ENCODE peak calls at places on chromosomes 16 and 17, in five cellular contexts. W is IMR-90; M is CD8-positive, alpha-beta memory T cell; H is endothelial cell of umbilical vein; U is sigmoid colon. J is an unnamed sample.
A peak's percentile ranks its signal among the peaks of the same experiment; 100 is the strongest.

GRCh38 chr16:54847207-54847606 is 83.5 kb upstream of the IRX5 start:
- DNase-seq in W (no peak), M (no peak), H (no peak), U (no peak), J (no peak)

GRCh38 chr17:28738680-28739384 is 5.0 kb upstream of the TRAF4 start:
- DNase-seq in W (no peak), M (no peak), H (no peak), U (no peak), J (no peak)

GRCh38 chr16:73113326-73113720 is 65.4 kb upstream of the ZFHX3 start:
- DNase-seq in W (peak; percentile 25), M (no peak), H (no peak), U (no peak), J (peak; percentile 37)

GRCh38 chr17:45722161-45722560 is 62.0 kb upstream of the CRHR1 start:
- DNase-seq in W (peak; percentile 5), M (no peak), H (no peak), U (no peak), J (peak; percentile 16)

GRCh38 chr17:39738568-39738901 is 797 bp downstream of the GRB7 start:
- DNase-seq in W (no peak), M (peak; percentile 33), H (no peak), U (no peak), J (no peak)

GRCh38 chr17:17763136-17763535 is 73.7 kb downstream of the SREBF1 start:
- DNase-seq in W (no peak), M (no peak), H (no peak), U (no peak), J (no peak)

GRCh38 chr17:50918071-50918932 is 52.1 kb upstream of the TOB1 start:
- DNase-seq in W (no peak), M (no peak), H (no peak), U (no peak), J (no peak)

GRCh38 chr17:57597531-57598453 is 147.3 kb downstream of the CCDC182 start:
- DNase-seq in W (peak; percentile 82), M (no peak), H (peak; percentile 67), U (no peak), J (peak; percentile 90)

GRCh38 chr16:48076455-48077012 is 79.3 kb downstream of the ABCC12 start:
- DNase-seq in W (peak; percentile 75), M (no peak), H (no peak), U (no peak), J (peak; percentile 69)

GRCh38 chr17:81371910-81372760 is 23.1 kb upstream of the BAHCC1 start:
- DNase-seq in W (peak; percentile 48), M (no peak), H (peak; percentile 31), U (peak; percentile 78), J (no peak)

GRCh38 chr17:51398647-51399046 is 138.3 kb downstream of the UTP18 start:
- DNase-seq in W (no peak), M (no peak), H (no peak), U (no peak), J (no peak)

GRCh38 chr17:14205992-14206461 is 30.6 kb downstream of the CDRT15 start:
- DNase-seq in W (no peak), M (peak; percentile 81), H (no peak), U (no peak), J (no peak)

GRCh38 chr17:79824893-79825579 is 14.2 kb downstream of the CBX4 start:
- DNase-seq in W (no peak), M (no peak), H (no peak), U (no peak), J (no peak)

GRCh38 chr17:77640916-77641605 is 317.4 kb upstream of the TNRC6C start:
- DNase-seq in W (no peak), M (no peak), H (no peak), U (no peak), J (no peak)

GRCh38 chr16:2968368-2968737 is 795 bp upstream of the PAQR4 start:
- DNase-seq in W (no peak), M (no peak), H (no peak), U (no peak), J (no peak)

GRCh38 chr17:6591599-6592158 is 35.3 kb upstream of the PITPNM3 start:
- DNase-seq in W (peak; percentile 94), M (no peak), H (no peak), U (no peak), J (peak; percentile 96)

GRCh38 chr17:81553616-81554181 is 1.5 kb upstream of the FAAP100 start:
- DNase-seq in W (peak; percentile 99), M (no peak), H (peak; percentile 89), U (no peak), J (peak; percentile 95)

GRCh38 chr17:13833921-13834320 is 232.2 kb upstream of the HS3ST3A1 start:
- DNase-seq in W (peak; percentile 4), M (no peak), H (no peak), U (no peak), J (no peak)

GRCh38 chr17:44038604-44039007 is 23.8 kb upstream of the TMEM101 start:
- DNase-seq in W (no peak), M (no peak), H (no peak), U (no peak), J (no peak)

GRCh38 chr17:77356690-77357201 is 216.0 kb downstream of the SEC14L1 start:
- DNase-seq in W (no peak), M (no peak), H (no peak), U (peak; percentile 71), J (no peak)

GRCh38 chr17:77999413-78000173 is 41.1 kb downstream of the TNRC6C start:
- DNase-seq in W (peak; percentile 44), M (no peak), H (peak; percentile 66), U (no peak), J (peak; percentile 30)

GRCh38 chr16:4257646-4258556 is 14.9 kb downstream of the TFAP4 start:
- DNase-seq in W (no peak), M (no peak), H (no peak), U (no peak), J (no peak)

GRCh38 chr16:13940397-13940933 is 20.5 kb downstream of the ERCC4 start:
- DNase-seq in W (no peak), M (no peak), H (no peak), U (no peak), J (no peak)

GRCh38 chr17:48569676-48570324 is 8.3 kb downstream of the HOXB4 start:
- DNase-seq in W (peak; percentile 55), M (no peak), H (peak; percentile 60), U (no peak), J (no peak)

GRCh38 chr17:48571826-48572417 is 6.2 kb downstream of the HOXB4 start:
- DNase-seq in W (no peak), M (no peak), H (peak; percentile 50), U (no peak), J (no peak)

GRCh38 chr17:48570325-48571023 is 7.7 kb downstream of the HOXB4 start:
- DNase-seq in W (peak; percentile 63), M (no peak), H (peak; percentile 68), U (no peak), J (no peak)

GRCh38 chr17:48568499-48569259 is 9.5 kb downstream of the HOXB4 start:
- DNase-seq in W (peak; percentile 66), M (no peak), H (peak; percentile 83), U (no peak), J (no peak)

DNA sequence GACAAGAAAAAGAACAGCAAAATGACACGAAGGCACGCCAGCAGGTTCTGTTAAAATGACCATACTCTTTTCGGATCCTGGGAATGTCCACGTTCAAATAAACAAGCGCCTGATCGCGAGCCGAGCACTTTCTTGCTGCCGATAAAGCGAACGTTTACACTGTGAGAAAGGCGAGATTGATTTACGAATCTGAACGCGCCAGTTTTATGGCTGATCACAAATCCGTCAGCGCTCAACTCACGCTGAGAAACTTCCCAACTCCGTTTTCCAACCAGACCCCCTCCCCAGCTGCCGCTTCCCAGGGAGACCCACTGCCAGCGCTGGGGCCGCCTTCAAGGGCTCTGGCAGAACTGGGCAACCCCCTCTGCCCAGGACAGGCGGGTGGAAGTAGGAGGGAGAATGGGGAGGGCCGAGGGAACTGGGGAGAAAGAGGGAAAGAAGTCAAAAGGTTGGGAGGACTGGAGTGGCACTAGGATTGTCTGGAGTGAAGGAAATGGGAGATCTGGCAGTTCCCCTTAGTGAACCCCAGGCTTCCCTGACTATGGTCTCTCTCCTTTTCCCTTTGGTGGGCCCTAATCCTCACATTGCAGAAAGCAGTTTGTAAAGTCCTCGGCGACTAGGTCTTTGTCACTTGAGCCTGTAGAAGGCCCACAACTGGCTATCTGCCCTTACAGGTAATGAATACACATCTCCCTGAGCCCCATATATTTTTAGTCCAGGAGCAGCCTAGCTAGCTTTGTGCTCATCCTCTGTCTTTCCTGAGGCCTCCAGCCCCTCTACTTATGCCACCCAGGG is 6.9 kb downstream of the HOXB4 start:
- DNase-seq in W (peak; percentile 71), M (no peak), H (peak; percentile 80), U (no peak), J (no peak)
- H3K4me3 ChIP-seq in W (peak overlapping the region; percentile 45), M (no peak overlapping the region), H (no peak overlapping the region), U (peak overlapping the region; percentile 18), J (no peak overlapping the region)

DNA sequence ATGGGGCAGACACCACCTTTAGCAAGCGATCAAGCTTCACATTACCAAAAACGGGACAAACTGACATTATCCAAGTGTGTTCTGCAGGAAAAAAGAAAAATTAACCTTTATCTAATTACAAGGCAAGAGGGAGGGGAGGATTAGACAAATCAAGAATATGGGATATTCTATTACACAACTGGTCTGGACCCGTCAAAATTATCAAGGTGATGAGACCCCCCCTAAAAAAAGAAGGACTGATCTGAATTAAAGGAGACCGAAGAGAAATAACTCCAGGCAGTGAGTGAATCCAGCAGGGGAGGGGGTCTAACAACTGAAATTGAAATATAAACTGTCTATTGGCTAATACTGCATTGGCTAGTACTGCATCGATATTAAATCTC is 424 bp upstream of the NUBP1 start:
- DNase-seq in W (no peak), M (no peak), H (no peak), U (no peak), J (no peak)
- H3K4me3 ChIP-seq in W (peak overlapping the region; percentile 80), M (peak overlapping the region; percentile 97), H (no peak overlapping the region), U (no peak overlapping the region), J (peak overlapping the region; percentile 75)

DNA sequence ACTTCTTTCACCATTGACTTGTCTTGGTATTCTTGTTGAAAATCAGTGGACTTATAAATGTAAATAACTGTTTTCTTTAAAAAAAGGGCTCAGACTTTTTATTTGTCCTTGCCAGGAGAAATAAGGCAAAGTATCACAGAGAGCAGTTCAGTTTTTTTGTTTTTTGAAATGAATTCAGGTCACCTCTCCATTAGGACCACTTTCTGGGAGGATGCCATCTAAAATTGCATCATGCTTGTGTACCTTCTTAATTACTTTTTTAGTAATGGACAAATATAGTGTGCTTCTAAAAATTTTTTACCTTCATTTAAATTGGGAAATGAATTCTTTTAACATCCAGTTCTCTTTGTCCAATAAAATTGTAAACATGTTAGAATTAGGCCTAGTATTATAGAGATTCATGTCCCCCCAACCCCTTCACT is 210.0 kb downstream of the BCAS3 start:
- DNase-seq in W (no peak), M (no peak), H (no peak), U (no peak), J (no peak)
- H3K4me3 ChIP-seq in W (no peak overlapping the region), M (no peak overlapping the region), H (no peak overlapping the region), U (no peak overlapping the region), J (no peak overlapping the region)

DNA sequence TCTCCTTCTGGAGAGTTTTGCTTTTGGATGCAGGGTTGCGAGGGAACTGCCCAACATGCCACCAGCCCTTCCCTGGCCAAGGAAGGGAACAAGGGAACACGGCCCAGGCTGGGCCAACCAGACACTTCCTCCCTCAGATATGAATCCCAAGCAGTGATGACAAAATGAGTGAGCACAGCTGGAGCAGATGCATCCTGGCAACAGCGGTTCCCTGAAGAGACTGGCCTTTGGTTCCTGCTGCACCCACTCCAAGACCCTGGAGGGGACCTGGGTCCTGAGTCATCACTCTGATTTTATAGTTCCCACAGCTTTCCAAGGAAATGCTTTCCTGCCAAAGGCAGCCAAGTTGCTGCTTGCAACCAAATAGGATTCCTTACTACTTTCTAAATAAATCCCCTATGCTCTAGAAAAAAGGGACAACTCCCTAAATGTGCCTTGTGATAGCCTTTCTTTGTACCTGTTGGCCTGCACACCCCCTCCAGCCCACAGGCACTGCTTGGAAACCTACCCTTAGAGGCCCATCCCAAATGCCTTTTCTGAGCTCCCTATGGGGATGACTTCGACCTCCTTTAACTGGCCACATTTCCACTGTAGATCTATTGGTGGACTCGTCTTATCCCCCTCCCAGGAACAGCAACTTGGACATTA is 5.3 kb downstream of the ST3GAL2 start:
- DNase-seq in W (peak; percentile 87), M (no peak), H (peak; percentile 89), U (peak; percentile 84), J (peak; percentile 87)
- H3K4me3 ChIP-seq in W (no peak overlapping the region), M (no peak overlapping the region), H (no peak overlapping the region), U (no peak overlapping the region), J (no peak overlapping the region)

J was measured in foreskin fibroblast.